ENCODE peak calls at places on chromosomes 1 and 21, in six cellular contexts. R is suprapubic skin; D is stomach; Q is CD8-positive, alpha-beta T cell; V is body of pancreas; Y is foreskin fibroblast. F is an unnamed sample.

GRCh38 chr1:35452086-35452485 is 105.1 kb downstream of the KIAA0319L start:
- DNase-seq in R (peak), D (peak), Q (no peak), V (no peak), Y (peak), F (peak)

GRCh38 chr1:103514920-103515503 is 10.5 kb upstream of the RNPC3 start:
- DNase-seq in R (no peak), D (no peak), Q (no peak), V (no peak), Y (peak), F (no peak)

GRCh38 chr1:12708956-12709555 is 6.9 kb upstream of the AADACL3 start:
- DNase-seq in R (no peak), D (no peak), Q (no peak), V (no peak), Y (no peak), F (no peak)

GRCh38 chr1:27109103-27109822 is 45.7 kb downstream of the SLC9A1 start:
- DNase-seq in R (no peak), D (peak), Q (no peak), V (no peak), Y (no peak), F (peak)

GRCh38 chr1:50531027-50531426 is 107.8 kb upstream of the DMRTA2 start:
- DNase-seq in R (no peak), D (no peak), Q (no peak), V (no peak), Y (no peak), F (no peak)

GRCh38 chr1:22978299-22978698 is 5.6 kb upstream of the LACTBL1 start:
- DNase-seq in R (no peak), D (no peak), Q (no peak), V (no peak), Y (no peak), F (no peak)

GRCh38 chr1:167446946-167447345 is 71.4 kb downstream of the CD247 start:
- DNase-seq in R (no peak), D (no peak), Q (no peak), V (no peak), Y (no peak), F (no peak)

GRCh38 chr1:209497729-209498128 is 85.8 kb upstream of the CAMK1G start:
- DNase-seq in R (no peak), D (no peak), Q (no peak), V (no peak), Y (no peak), F (no peak)

GRCh38 chr1:64484651-64485050 is 14.7 kb downstream of the CACHD1 start:
- DNase-seq in R (no peak), D (no peak), Q (no peak), V (no peak), Y (no peak), F (no peak)

GRCh38 chr1:50735443-50735842 is 224.6 kb downstream of the FAF1 start:
- DNase-seq in R (no peak), D (no peak), Q (no peak), V (no peak), Y (peak), F (no peak)

GRCh38 chr1:78758493-78758892 is 108.9 kb downstream of the IFI44 start:
- DNase-seq in R (no peak), D (no peak), Q (no peak), V (no peak), Y (no peak), F (no peak)

GRCh38 chr1:89635825-89636815 is 3.2 kb downstream of the LRRC8C start:
- DNase-seq in R (no peak), D (no peak), Q (no peak), V (no peak), Y (peak), F (no peak)

GRCh38 chr1:15797614-15798390 is 9.6 kb downstream of the UQCRHL start:
- DNase-seq in R (no peak), D (peak), Q (no peak), V (peak), Y (no peak), F (no peak)

GRCh38 chr21:15908187-15908586 is 178.4 kb downstream of the USP25 start:
- DNase-seq in R (no peak), D (no peak), Q (no peak), V (no peak), Y (no peak), F (no peak)

GRCh38 chr1:115642168-115643072 is 650 bp downstream of the VANGL1 start:
- DNase-seq in R (no peak), D (peak), Q (peak), V (peak), Y (peak), F (no peak)

GRCh38 chr1:62800825-62801306 is 16.9 kb downstream of the ATG4C start:
- DNase-seq in R (no peak), D (no peak), Q (no peak), V (no peak), Y (no peak), F (peak)

GRCh38 chr1:101302831-101303511 is 66.2 kb downstream of the S1PR1 start:
- DNase-seq in R (no peak), D (no peak), Q (no peak), V (no peak), Y (peak), F (no peak)

GRCh38 chr1:167663002-167663772 is 33.2 kb downstream of the RCSD1 start:
- DNase-seq in R (no peak), D (no peak), Q (no peak), V (no peak), Y (peak), F (no peak)

GRCh38 chr1:111513410-111514020 is 10.1 kb upstream of the ADORA3 start:
- DNase-seq in R (no peak), D (no peak), Q (no peak), V (no peak), Y (no peak), F (no peak)

GRCh38 chr1:67735806-67736627 is 51.0 kb downstream of the GADD45A start:
- DNase-seq in R (peak), D (peak), Q (peak), V (peak), Y (peak), F (peak)

GRCh38 chr1:214548988-214549387 is 2.4 kb downstream of the PTPN14 start:
- DNase-seq in R (no peak), D (peak), Q (no peak), V (peak), Y (peak), F (no peak)

GRCh38 chr21:17729455-17729854 is 89.7 kb downstream of the C21orf91 start:
- DNase-seq in R (no peak), D (no peak), Q (no peak), V (no peak), Y (no peak), F (no peak)

GRCh38 chr1:85224734-85225623 is 24.2 kb upstream of the SYDE2 start:
- DNase-seq in R (no peak), D (peak), Q (no peak), V (peak), Y (no peak), F (no peak)

GRCh38 chr1:183730107-183730724 is 74.7 kb upstream of the RGL1 start:
- DNase-seq in R (no peak), D (no peak), Q (no peak), V (no peak), Y (no peak), F (no peak)

DNA sequence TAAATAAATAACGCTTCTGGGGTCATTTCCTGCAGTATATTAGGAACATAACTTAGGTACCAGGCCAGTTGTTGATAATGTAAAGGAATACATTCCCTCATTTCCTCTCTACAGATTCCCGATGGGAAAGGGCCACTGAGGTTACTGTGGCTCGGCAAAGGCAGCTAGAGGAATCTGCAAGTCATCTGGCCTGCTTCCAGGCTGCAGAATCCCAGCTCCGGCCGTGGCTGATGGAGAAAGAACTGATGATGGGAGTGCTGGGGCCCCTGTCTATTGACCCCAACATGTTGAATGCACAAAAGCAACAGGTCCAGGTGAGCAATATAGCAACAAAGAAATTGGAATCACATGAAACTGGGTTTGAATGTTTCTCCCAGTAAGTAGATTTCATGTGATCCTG is 109.6 kb upstream of the BMP8A start:
- DNase-seq in R (no peak), D (no peak), Q (no peak), V (no peak), Y (no peak), F (no peak)
- TF ChIP-seq CTCF in R (no peak), D (no peak), Q (no peak), V (no peak), Y (no peak), F (no peak)

DNA sequence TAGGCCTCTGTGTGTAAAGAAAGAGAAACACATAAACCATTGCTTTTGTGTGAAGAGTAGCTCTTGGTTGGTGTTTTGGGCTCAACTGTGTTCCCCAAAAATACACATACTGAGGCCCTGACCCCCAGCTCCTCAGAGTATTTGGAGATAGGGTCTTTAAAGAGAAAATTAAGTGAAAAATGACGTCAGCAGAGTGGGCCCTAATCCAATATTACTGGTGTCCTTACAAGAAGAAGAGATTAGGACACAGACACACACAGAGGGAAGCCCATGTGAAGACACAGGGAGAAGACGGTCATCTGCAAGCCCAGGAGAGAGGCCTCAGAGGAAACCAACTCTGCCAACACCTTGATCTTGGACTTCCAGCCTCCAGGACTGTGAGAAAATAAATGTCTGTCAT is 76.9 kb upstream of the PGBD5 start:
- DNase-seq in R (no peak), D (no peak), Q (no peak), V (no peak), Y (no peak), F (no peak)
- TF ChIP-seq CTCF in R (no peak), D (no peak), Q (no peak), V (no peak), Y (no peak), F (no peak)

DNA sequence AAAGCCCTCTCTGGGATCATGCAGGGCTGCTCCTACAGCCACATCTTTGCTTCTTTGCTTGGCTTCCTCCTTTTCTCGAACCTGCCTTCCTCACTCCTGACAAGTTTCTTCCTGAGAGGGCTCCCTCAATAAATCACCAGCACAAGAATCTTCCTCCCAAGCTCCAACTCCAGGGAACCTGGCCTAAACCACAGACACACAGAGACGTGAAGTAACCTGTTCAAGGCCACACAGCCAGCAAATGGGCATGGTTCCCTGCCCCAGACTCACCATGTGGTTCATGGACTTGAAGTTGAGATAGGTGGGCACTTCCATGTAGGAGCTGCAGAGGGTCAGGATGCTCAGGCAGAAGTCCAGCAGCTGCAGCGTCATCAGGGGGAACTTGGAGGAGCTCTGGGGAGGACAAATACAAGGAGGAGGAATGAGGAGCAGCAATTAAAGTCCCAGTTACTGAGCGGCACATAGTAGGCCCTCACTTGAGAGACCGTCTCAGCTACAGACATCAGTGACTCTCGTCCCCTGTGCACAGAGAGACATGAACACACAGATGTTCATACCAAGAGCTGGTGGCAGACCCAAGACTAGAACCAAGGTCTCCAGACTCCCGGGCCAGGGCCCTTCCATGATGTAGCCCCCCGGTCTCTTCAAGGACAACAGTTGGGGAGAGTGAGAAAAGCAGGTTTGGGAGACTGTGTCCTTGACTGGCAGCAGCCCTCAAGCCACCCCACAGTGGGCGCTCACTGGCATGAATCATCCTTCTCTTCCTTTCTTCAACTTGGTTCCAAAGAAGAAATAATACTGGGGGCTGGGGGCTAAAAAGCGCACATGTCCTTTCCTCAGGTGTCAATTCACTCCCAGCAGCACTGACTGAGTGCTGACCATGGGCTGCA is 15.5 kb upstream of the MATN1 start:
- DNase-seq in R (no peak), D (no peak), Q (no peak), V (no peak), Y (no peak), F (no peak)
- TF ChIP-seq CTCF in R (no peak), D (no peak), Q (no peak), V (no peak), Y (no peak), F (no peak)

DNA sequence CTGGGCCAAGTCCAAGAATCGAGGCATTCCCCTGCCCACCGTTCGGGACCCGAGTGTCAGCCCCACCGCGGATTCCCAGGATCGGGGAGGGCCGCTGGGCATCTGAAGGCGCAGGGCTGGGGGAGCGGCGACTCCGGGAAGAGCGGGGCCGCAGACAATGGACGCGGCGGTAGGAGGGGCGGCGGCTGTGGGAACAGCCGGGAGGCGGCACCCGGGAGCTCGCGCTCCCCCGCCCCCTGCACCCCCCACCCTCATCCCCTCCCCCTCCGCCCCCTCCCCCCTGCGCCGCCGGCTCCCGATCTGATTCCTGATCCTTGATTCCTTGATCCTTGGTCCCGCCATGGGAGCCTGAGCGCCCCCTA is at the start of gene VANGL2:
- DNase-seq in R (no peak), D (peak), Q (peak), V (peak), Y (no peak), F (no peak)
- TF ChIP-seq CTCF in R (no peak), D (no peak), Q (no peak), V (no peak), Y (no peak), F (no peak)

GRCh38 chr1:196563768-196564167 is 44.5 kb downstream of the KCNT2 start:
- DNase-seq in R (no peak), D (no peak), Q (no peak), V (no peak), Y (no peak), F (no peak)

GRCh38 chr1:196559314-196559713 is 48.9 kb downstream of the KCNT2 start:
- DNase-seq in R (no peak), D (no peak), Q (no peak), V (no peak), Y (no peak), F (no peak)

GRCh38 chr1:196558424-196558823 is 49.8 kb downstream of the KCNT2 start:
- DNase-seq in R (no peak), D (no peak), Q (no peak), V (no peak), Y (peak), F (no peak)

GRCh38 chr1:196557797-196558196 is 50.4 kb downstream of the KCNT2 start:
- DNase-seq in R (no peak), D (no peak), Q (no peak), V (no peak), Y (no peak), F (no peak)
- TF ChIP-seq CTCF in R (no peak), D (no peak), Q (no peak), V (no peak), Y (no peak), F (no peak)

GRCh38 chr1:158113759-158114127 is 67.0 kb upstream of the CD1D start:
- DNase-seq in R (no peak), D (no peak), Q (no peak), V (no peak), Y (no peak), F (no peak)
- TF ChIP-seq CTCF in R (no peak), D (no peak), Q (no peak), V (no peak), Y (no peak), F (no peak)

GRCh38 chr1:44108241-44108640 is 10.4 kb upstream of the KLF17 start:
- DNase-seq in R (no peak), D (no peak), Q (no peak), V (no peak), Y (no peak), F (no peak)

GRCh38 chr1:44101356-44101755 is 17.3 kb upstream of the KLF17 start:
- DNase-seq in R (no peak), D (no peak), Q (no peak), V (no peak), Y (no peak), F (no peak)

GRCh38 chr1:44100183-44100582 is 18.4 kb upstream of the KLF17 start:
- DNase-seq in R (no peak), D (no peak), Q (no peak), V (no peak), Y (no peak), F (no peak)

GRCh38 chr1:44105810-44106209 is 12.8 kb upstream of the KLF17 start:
- DNase-seq in R (no peak), D (no peak), Q (no peak), V (no peak), Y (no peak), F (no peak)

DNA sequence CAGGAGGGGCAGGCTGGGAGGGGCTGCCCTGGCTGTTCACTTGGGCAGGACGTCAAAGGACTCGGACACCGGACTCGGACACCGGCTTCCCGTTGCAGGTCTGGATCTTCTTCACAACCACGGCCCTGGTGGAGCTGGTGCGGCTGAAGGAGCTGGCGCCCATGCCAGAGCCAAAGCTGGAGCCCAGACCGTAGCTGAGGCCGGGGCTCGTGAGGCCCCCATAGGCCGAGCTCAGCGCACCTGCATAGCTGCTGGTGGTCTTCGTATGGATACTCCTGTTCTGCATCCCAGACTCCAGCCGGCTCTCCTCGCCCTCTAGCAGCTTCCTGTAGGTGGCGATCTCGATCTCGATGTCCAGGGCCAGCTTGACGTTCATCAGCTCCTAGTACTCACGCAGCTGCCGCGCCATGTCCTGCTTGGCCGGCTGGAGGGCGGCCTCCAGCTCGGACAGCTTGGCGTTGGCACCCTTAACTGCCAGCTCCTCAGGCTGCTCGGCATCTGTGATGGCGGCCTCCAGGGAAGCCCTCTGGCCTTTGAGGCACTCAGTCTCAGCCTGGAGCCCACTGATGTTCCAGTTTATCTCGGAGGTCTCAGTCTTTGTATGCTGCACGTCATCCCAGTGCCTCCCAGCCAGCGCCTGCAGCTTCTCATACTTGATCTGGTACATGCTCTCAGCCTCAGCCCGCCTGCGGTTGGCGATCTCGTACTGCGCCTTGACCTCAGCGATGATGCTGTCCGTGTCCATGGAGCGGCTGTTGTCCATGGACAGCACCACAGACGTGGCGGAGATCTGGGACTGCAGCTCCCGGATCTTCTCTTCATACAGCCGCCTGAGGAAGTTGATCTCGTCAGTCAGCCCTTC is 15.1 kb upstream of the KLF17 start:
- DNase-seq in R (no peak), D (no peak), Q (no peak), V (peak), Y (no peak), F (no peak)
- TF ChIP-seq CTCF in R (no peak), D (no peak), Q (no peak), V (no peak), Y (peak), F (no peak)

GRCh38 chr1:18921506-18922251 is 19.3 kb upstream of the ALDH4A1 start:
- DNase-seq in R (no peak), D (no peak), Q (no peak), V (no peak), Y (no peak), F (no peak)
- TF ChIP-seq CTCF in R (no peak), D (no peak), Q (no peak), V (no peak), Y (peak), F (no peak)

GRCh38 chr1:20229191-20229590 is 42.9 kb upstream of the PLA2G2C start:
- DNase-seq in R (no peak), D (no peak), Q (no peak), V (no peak), Y (no peak), F (no peak)

GRCh38 chr1:20237646-20238045 is 51.3 kb upstream of the PLA2G2C start:
- DNase-seq in R (no peak), D (no peak), Q (no peak), V (no peak), Y (no peak), F (no peak)

GRCh38 chr1:20233866-20234265 is 47.5 kb upstream of the PLA2G2C start:
- DNase-seq in R (no peak), D (no peak), Q (no peak), V (no peak), Y (no peak), F (no peak)

GRCh38 chr1:20234761-20235540 is 48.6 kb upstream of the PLA2G2C start:
- DNase-seq in R (no peak), D (no peak), Q (no peak), V (no peak), Y (no peak), F (no peak)

DNA sequence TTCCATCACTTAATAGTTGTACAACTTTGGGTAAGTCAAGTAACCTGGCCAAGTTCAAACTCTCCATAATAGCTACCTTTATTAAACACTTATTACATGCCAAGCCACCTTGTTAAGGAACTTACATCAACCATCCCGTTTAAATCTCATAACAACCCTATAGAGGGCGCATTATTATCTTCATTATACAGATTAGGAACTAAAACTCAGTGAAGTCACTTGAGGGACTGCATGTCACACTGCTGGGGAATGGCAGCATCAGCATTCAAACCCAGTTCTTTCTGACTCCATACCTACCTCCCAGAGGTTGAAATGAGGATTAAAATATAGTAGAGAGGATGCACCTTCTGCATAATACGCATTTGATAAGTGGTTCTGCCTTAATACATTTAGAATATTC is 47.1 kb upstream of the PLA2G2C start:
- DNase-seq in R (no peak), D (no peak), Q (no peak), V (no peak), Y (peak), F (no peak)
- TF ChIP-seq CTCF in R (peak), D (no peak), Q (peak), V (peak), Y (peak), F (peak)